ENCODE peak calls at places on chromosomes 6 and 20, in six cellular contexts. W is OCI-LY7; Z is esophagus squamous epithelium; F is CD8-positive, alpha-beta memory T cell; A is H9; S is transverse colon. B is an unnamed sample. For H3K4me1, the result is how much of the 10 kb centered on the place peaks cover.

GRCh38 chr6:35476004-35476403 is 7.8 kb downstream of the RPL10A start:
- DNase-seq in W (no peak), Z (no peak), F (no peak), A (peak), S (no peak), B (no peak)

GRCh38 chr6:28207244-28208179 is 17.6 kb upstream of the ZSCAN9 start:
- DNase-seq in W (no peak), Z (no peak), F (no peak), A (peak), S (peak), B (no peak)

GRCh38 chr6:138310294-138310693 is 67.4 kb upstream of the SMIM28 start:
- DNase-seq in W (no peak), Z (no peak), F (no peak), A (no peak), S (no peak), B (no peak)

GRCh38 chr6:132020138-132020551 is 69.0 kb upstream of the CCN2 start:
- DNase-seq in W (no peak), Z (no peak), F (no peak), A (no peak), S (no peak), B (peak)

GRCh38 chr6:119764927-119765681 is 415.5 kb upstream of the MAN1A1 start:
- DNase-seq in W (no peak), Z (no peak), F (no peak), A (no peak), S (no peak), B (no peak)

GRCh38 chr6:14921878-14922277 is 324.0 kb upstream of the JARID2 start:
- DNase-seq in W (no peak), Z (no peak), F (no peak), A (no peak), S (no peak), B (peak)

GRCh38 chr20:41340327-41341055 is at the start of gene LPIN3:
- DNase-seq in W (peak), Z (no peak), F (peak), A (peak), S (peak), B (peak)

GRCh38 chr6:136566851-136567250 is 16.6 kb upstream of the MAP7 start:
- DNase-seq in W (no peak), Z (no peak), F (no peak), A (no peak), S (no peak), B (no peak)

GRCh38 chr20:44309763-44310663 is 989 bp downstream of the FITM2 start:
- DNase-seq in W (peak), Z (no peak), F (peak), A (no peak), S (peak), B (peak)

GRCh38 chr6:73342174-73342573 is 11.9 kb downstream of the DPPA5 start:
- DNase-seq in W (no peak), Z (no peak), F (no peak), A (no peak), S (no peak), B (no peak)

GRCh38 chr20:3092611-3093379 is 8.3 kb upstream of the AVP start:
- DNase-seq in W (no peak), Z (no peak), F (peak), A (peak), S (no peak), B (no peak)

GRCh38 chr6:168361766-168362165 is 42.2 kb upstream of the DACT2 start:
- DNase-seq in W (no peak), Z (no peak), F (no peak), A (no peak), S (no peak), B (no peak)

GRCh38 chr6:154169193-154169847 is 130.3 kb downstream of the OPRM1 start:
- DNase-seq in W (no peak), Z (no peak), F (no peak), A (no peak), S (no peak), B (peak)

GRCh38 chr20:37938181-37938775 is 35.4 kb downstream of the VSTM2L start:
- DNase-seq in W (no peak), Z (no peak), F (no peak), A (no peak), S (no peak), B (no peak)

GRCh38 chr20:50339196-50339901 is 148.7 kb downstream of the CEBPB start:
- DNase-seq in W (no peak), Z (no peak), F (no peak), A (no peak), S (no peak), B (no peak)

GRCh38 chr20:51966296-51966971 is 164.1 kb upstream of the SALL4 start:
- DNase-seq in W (peak), Z (no peak), F (no peak), A (peak), S (peak), B (peak)

GRCh38 chr6:137866200-137866913 is 702 bp upstream of the TNFAIP3 start:
- DNase-seq in W (no peak), Z (no peak), F (no peak), A (no peak), S (no peak), B (no peak)

GRCh38 chr20:52888096-52888495 is 84.1 kb upstream of the TSHZ2 start:
- DNase-seq in W (no peak), Z (no peak), F (no peak), A (no peak), S (no peak), B (no peak)

GRCh38 chr6:27866370-27867050 is 45.7 kb downstream of the OR2B2 start:
- DNase-seq in W (peak), Z (no peak), F (peak), A (peak), S (peak), B (no peak)

GRCh38 chr20:56445540-56445939 is 22.9 kb upstream of the RTF2 start:
- DNase-seq in W (no peak), Z (no peak), F (no peak), A (no peak), S (no peak), B (no peak)

GRCh38 chr6:161171207-161171606 is 102.7 kb downstream of the AGPAT4 start:
- DNase-seq in W (no peak), Z (no peak), F (no peak), A (no peak), S (no peak), B (no peak)

GRCh38 chr6:41199427-41200246 is 1.3 kb downstream of the TREML2 start:
- DNase-seq in W (peak), Z (no peak), F (no peak), A (no peak), S (no peak), B (no peak)

GRCh38 chr20:46439837-46440236 is 33.4 kb upstream of the ELMO2 start:
- DNase-seq in W (no peak), Z (no peak), F (no peak), A (no peak), S (no peak), B (no peak)

GRCh38 chr6:72390548-72390947 is 231.3 kb upstream of the KCNQ5 start:
- DNase-seq in W (no peak), Z (no peak), F (no peak), A (no peak), S (no peak), B (no peak)

GRCh38 chr6:25898289-25898977 is 24.4 kb upstream of the SLC17A3 start:
- DNase-seq in W (no peak), Z (no peak), F (no peak), A (peak), S (no peak), B (no peak)

GRCh38 chr6:107021786-107022185 is 6.2 kb upstream of the MTRES1 start:
- DNase-seq in W (no peak), Z (no peak), F (no peak), A (no peak), S (no peak), B (no peak)

GRCh38 chr6:43768506-43768860 is 1.5 kb upstream of the VEGFA start:
- DNase-seq in W (no peak), Z (no peak), F (no peak), A (no peak), S (no peak), B (no peak)

GRCh38 chr6:137217801-137218472 is 1.2 kb downstream of the IFNGR1 start:
- DNase-seq in W (peak), Z (no peak), F (no peak), A (no peak), S (peak), B (no peak)

GRCh38 chr6:116406678-116407345 is 36.1 kb downstream of the DSE start:
- DNase-seq in W (no peak), Z (no peak), F (no peak), A (no peak), S (no peak), B (no peak)

GRCh38 chr20:36271639-36272546 is 34.2 kb upstream of the DLGAP4 start:
- DNase-seq in W (no peak), Z (no peak), F (no peak), A (no peak), S (no peak), B (no peak)

GRCh38 chr6:13334953-13335352 is 6.6 kb upstream of the TBC1D7 start:
- DNase-seq in W (no peak), Z (no peak), F (no peak), A (no peak), S (no peak), B (no peak)

GRCh38 chr6:4977468-4977867 is 26.4 kb downstream of the RPP40 start:
- DNase-seq in W (no peak), Z (no peak), F (no peak), A (no peak), S (no peak), B (no peak)

GRCh38 chr6:131172237-131172636 is 37.0 kb downstream of the AKAP7 start:
- DNase-seq in W (no peak), Z (no peak), F (no peak), A (no peak), S (no peak), B (no peak)

GRCh38 chr6:73234732-73235131 is 9.4 kb upstream of the KHDC1L start:
- DNase-seq in W (no peak), Z (no peak), F (no peak), A (no peak), S (no peak), B (no peak)

GRCh38 chr6:75204959-75205775 is 686 bp downstream of the COL12A1 start:
- DNase-seq in W (no peak), Z (no peak), F (no peak), A (peak), S (peak), B (no peak)

GRCh38 chr20:10658051-10658823 is 15.6 kb downstream of the JAG1 start:
- DNase-seq in W (no peak), Z (no peak), F (no peak), A (no peak), S (no peak), B (peak)
- H3K4me1 ChIP-seq in W (under half), Z (half or more), F (under half), A (under half), S (under half), B (half or more)

GRCh38 chr20:58842276-58842675 is 8.4 kb downstream of the GNAS-AS1 start:
- DNase-seq in W (no peak), Z (no peak), F (no peak), A (no peak), S (no peak), B (no peak)
- H3K4me1 ChIP-seq in W (under half), Z (under half), F (under half), A (under half), S (under half), B (under half)

GRCh38 chr20:537983-538382 is 5.6 kb downstream of the CSNK2A1 start:
- DNase-seq in W (no peak), Z (no peak), F (no peak), A (no peak), S (no peak), B (no peak)

GRCh38 chr20:539848-540247 is 3.7 kb downstream of the CSNK2A1 start:
- DNase-seq in W (no peak), Z (no peak), F (no peak), A (no peak), S (no peak), B (no peak)

GRCh38 chr20:542777-543368 is 717 bp downstream of the CSNK2A1 start:
- DNase-seq in W (peak), Z (no peak), F (no peak), A (no peak), S (peak), B (peak)

GRCh38 chr20:539236-539635 is 4.4 kb downstream of the CSNK2A1 start:
- DNase-seq in W (no peak), Z (no peak), F (no peak), A (no peak), S (no peak), B (no peak)

DNA sequence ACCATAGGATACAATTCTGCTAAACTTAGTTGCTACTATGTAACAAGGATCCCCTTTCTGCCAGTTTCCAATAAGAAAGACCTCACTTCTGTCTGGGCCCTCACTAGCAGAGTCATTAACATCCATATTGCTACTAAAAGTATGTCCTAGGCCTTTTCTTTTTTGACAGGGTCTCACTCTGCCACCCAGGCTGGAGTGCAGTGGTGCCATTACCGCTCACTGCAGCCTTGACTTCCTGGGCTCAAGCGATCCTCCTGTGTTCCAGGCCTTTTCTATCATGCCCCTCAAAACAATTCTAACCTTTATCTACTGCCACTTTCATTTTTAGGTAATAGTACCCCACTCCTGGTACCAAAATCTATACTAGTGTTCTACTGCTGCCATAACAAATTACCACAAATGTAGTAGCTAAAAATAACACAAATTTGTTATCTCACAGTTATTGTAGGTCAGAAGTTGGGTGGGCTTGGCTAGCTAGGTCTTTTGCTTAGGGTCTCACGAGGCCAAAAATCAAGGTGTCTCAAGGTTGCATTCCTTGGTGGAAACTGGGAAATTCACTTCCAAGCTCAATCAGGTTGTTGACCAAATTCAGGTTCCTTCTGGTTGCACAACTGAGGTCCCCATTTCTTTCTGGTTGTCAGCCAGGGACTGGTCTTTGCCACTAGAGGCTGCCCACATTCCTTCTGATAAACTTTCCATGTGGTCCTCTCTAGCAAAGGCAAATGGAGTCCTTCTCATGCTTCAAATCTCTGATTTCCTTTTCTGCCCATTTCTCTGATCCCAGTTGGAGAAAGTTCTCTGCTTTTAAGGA is 3.0 kb downstream of the CSNK2A1 start:
- DNase-seq in W (no peak), Z (no peak), F (no peak), A (no peak), S (no peak), B (no peak)
- H3K4me1 ChIP-seq in W (under half), Z (half or more), F (half or more), A (under half), S (half or more), B (half or more)

DNA sequence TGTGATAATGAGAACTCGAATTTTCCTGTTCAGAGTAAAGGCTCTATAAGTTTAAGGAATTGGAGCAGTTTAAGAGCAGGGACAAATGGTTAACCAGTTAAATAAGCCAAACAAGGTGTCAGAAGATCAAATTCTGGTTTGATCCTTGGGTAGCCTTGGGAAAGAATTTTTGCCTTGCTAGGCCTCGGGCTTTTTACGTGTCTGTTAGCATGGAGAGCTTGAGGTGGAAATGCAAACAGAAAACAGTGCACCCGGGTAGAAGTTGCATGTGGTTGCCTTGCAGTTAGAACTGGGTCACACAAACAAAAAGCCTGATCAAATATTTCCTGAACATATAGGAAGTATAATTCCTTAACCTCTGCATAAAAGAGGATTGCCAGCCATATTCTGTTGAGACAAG is 58.3 kb downstream of the RIN2 start:
- DNase-seq in W (no peak), Z (no peak), F (no peak), A (no peak), S (no peak), B (no peak)
- H3K4me1 ChIP-seq in W (under half), Z (under half), F (under half), A (under half), S (under half), B (under half)